ENCODE peak calls at places on chromosome 16, in four cellular contexts. Q, Y, B and F are unnamed samples.

GRCh38 chr16:31484491-31485171 is 1.7 kb downstream of the SLC5A2 start:
- DNase-seq in B (no peak), Q (no peak), Y (no peak), F (no peak)

GRCh38 chr16:22291860-22292692 is 5.1 kb upstream of the POLR3E start:
- DNase-seq in Q (no peak), B (no peak), Y (no peak), F (no peak)

GRCh38 chr16:70644763-70645597 is 1.4 kb upstream of the IL34 start:
- DNase-seq in Q (no peak), B (no peak), Y (no peak), F (no peak)

GRCh38 chr16:58365623-58366022 is 26.6 kb upstream of the GINS3 start:
- DNase-seq in Y (no peak), Q (no peak), B (no peak), F (no peak)

GRCh38 chr16:76335187-76335974 is 58.2 kb downstream of the CNTNAP4 start:
- DNase-seq in Q (no peak), B (no peak), Y (no peak), F (peak; percentile 59)

GRCh38 chr16:25038239-25038954 is 23.2 kb upstream of the ARHGAP17 start:
- DNase-seq in Q (peak; percentile 75), Y (no peak), B (no peak), F (no peak)

GRCh38 chr16:17282247-17282646 is 188.5 kb downstream of the XYLT1 start:
- DNase-seq in Q (peak; percentile 28), B (no peak), Y (no peak), F (no peak)

GRCh38 chr16:66342294-66342900 is 24.1 kb upstream of the CDH5 start:
- DNase-seq in B (no peak), Q (peak; percentile 19), Y (no peak), F (no peak)

GRCh38 chr16:2149630-2150417 is 1.4 kb downstream of the RAB26 start:
- DNase-seq in Q (peak; percentile 63), Y (no peak), B (no peak), F (no peak)

GRCh38 chr16:22948603-22949368 is 134.8 kb downstream of the HS3ST2 start:
- DNase-seq in Y (peak; percentile 20), B (peak; percentile 31), Q (peak; percentile 62), F (peak; percentile 68)

GRCh38 chr16:88963583-88963982 is 13.4 kb downstream of the CBFA2T3 start:
- DNase-seq in Y (no peak), Q (no peak), B (no peak), F (no peak)

GRCh38 chr16:11258553-11259287 is 2.7 kb upstream of the SOCS1 start:
- DNase-seq in Y (peak; percentile 12), B (peak; percentile 86), Q (peak; percentile 88), F (peak; percentile 46)

GRCh38 chr16:29007865-29008593 is 23.2 kb downstream of the LAT start:
- DNase-seq in Y (no peak), Q (peak; percentile 65), B (no peak), F (no peak)

GRCh38 chr16:825298-826061 is 24.9 kb upstream of the GNG13 start:
- DNase-seq in Q (no peak), B (peak; percentile 26), Y (peak; percentile 5), F (no peak)

GRCh38 chr16:4042581-4042980 is 73.7 kb downstream of the ADCY9 start:
- DNase-seq in Y (no peak), Q (no peak), B (no peak), F (no peak)

GRCh38 chr16:56944954-56945839 is 13.3 kb downstream of the HERPUD1 start:
- DNase-seq in Y (no peak), B (no peak), Q (peak; percentile 68), F (no peak)

GRCh38 chr16:27678955-27679354 is 129.0 kb downstream of the KATNIP start:
- DNase-seq in Q (no peak), B (no peak), Y (no peak), F (no peak)

GRCh38 chr16:19559242-19559910 is 3.9 kb downstream of the VPS35L start:
- DNase-seq in Q (peak; percentile 57), Y (no peak), B (peak; percentile 81), F (peak; percentile 76)

GRCh38 chr16:14007460-14007859 is 63.7 kb upstream of the MRTFB start:
- DNase-seq in B (no peak), Q (peak; percentile 54), Y (no peak), F (no peak)

GRCh38 chr16:88527186-88527936 is 42.8 kb upstream of the ZC3H18 start:
- DNase-seq in Y (peak; percentile 18), B (no peak), Q (peak; percentile 70), F (peak; percentile 56)

GRCh38 chr16:1705688-1706385 is at the start of gene MAPK8IP3:
- DNase-seq in Q (peak; percentile 95), Y (peak; percentile 90), B (peak; percentile 88), F (peak; percentile 86)